ENCODE peak calls at places on chromosomes 7 and 10, in ten cellular contexts. P is right atrium auricular region, X is epithelial cell of esophagus, H is choroid plexus epithelial cell, E is fibroblast of mammary gland, D is lower lobe of right lung, J is GM12865, I is MM.1S, U is OCI-LY7, S is left ventricle myocardium inferior. O is an unnamed sample.

GRCh38 chr7:117648203-117648866 is 168.5 kb downstream of the CFTR start:
- DNase-seq in D (no peak), S (no peak), U (no peak), X (peak), H (no peak), I (peak), P (no peak), J (no peak), E (no peak), O (no peak)

GRCh38 chr10:78299861-78300453 is 266.3 kb downstream of the RPS24 start:
- DNase-seq in J (no peak), S (no peak), E (peak), D (peak), P (no peak), H (no peak), U (peak), X (no peak), I (no peak), O (no peak)

GRCh38 chr7:5792268-5792667 is 10.8 kb upstream of the RNF216 start:
- DNase-seq in D (no peak), J (no peak), P (no peak), I (no peak), S (no peak), X (no peak), H (no peak), E (no peak), U (no peak), O (no peak)

GRCh38 chr7:49643750-49644149 is 129.7 kb upstream of the VWC2 start:
- DNase-seq in E (no peak), I (no peak), U (no peak), J (no peak), D (no peak), S (no peak), P (no peak), X (no peak), H (no peak), O (no peak)

GRCh38 chr10:75180592-75180991 is 30.0 kb upstream of the VDAC2 start:
- DNase-seq in P (no peak), I (no peak), D (no peak), H (peak), J (no peak), X (no peak), S (no peak), U (no peak), E (peak), O (no peak)

GRCh38 chr10:3825862-3826351 is 40.9 kb upstream of the KLF6 start:
- DNase-seq in I (no peak), P (no peak), J (no peak), U (no peak), E (peak), S (no peak), H (no peak), D (no peak), X (no peak), O (no peak)

GRCh38 chr7:157674715-157675426 is 338.1 kb downstream of the DNAJB6 start:
- DNase-seq in J (no peak), H (no peak), S (no peak), I (no peak), E (no peak), U (no peak), P (no peak), X (no peak), D (no peak), O (no peak)

GRCh38 chr10:23095966-23096813 is 811 bp downstream of the MSRB2 start:
- DNase-seq in H (peak), S (peak), P (peak), D (peak), U (peak), J (peak), I (peak), E (peak), X (peak), O (peak)

GRCh38 chr7:132161976-132162375 is 414.3 kb downstream of the PLXNA4 start:
- DNase-seq in H (no peak), D (no peak), J (no peak), P (no peak), X (no peak), S (no peak), I (no peak), E (no peak), U (no peak), O (no peak)

GRCh38 chr7:124996778-124997177 is 67.2 kb upstream of the POT1 start:
- DNase-seq in X (no peak), I (no peak), J (peak), E (no peak), U (peak), H (peak), D (no peak), P (no peak), S (no peak), O (no peak)

GRCh38 chr7:81624650-81625310 is 145.1 kb downstream of the HGF start:
- DNase-seq in I (no peak), J (no peak), S (no peak), U (no peak), H (peak), D (no peak), X (no peak), E (peak), P (no peak), O (no peak)

GRCh38 chr10:133379801-133380666 is 972 bp downstream of the PAOX start:
- DNase-seq in E (no peak), H (no peak), X (no peak), S (no peak), P (no peak), U (no peak), I (no peak), D (peak), J (no peak), O (no peak)

GRCh38 chr10:101693701-101694055 is 1.3 kb downstream of the FBXW4 start:
- DNase-seq in D (no peak), I (peak), U (peak), J (peak), S (no peak), P (no peak), E (peak), H (peak), X (peak), O (peak)

GRCh38 chr7:137670521-137671064 is 176.2 kb downstream of the DGKI start:
- DNase-seq in U (no peak), E (peak), J (peak), D (no peak), X (peak), H (peak), I (no peak), P (no peak), S (no peak), O (peak)

GRCh38 chr7:3712841-3713240 is 411.8 kb downstream of the SDK1 start:
- DNase-seq in P (no peak), X (no peak), H (no peak), J (no peak), I (no peak), E (no peak), S (no peak), U (no peak), D (peak), O (no peak)

DNA sequence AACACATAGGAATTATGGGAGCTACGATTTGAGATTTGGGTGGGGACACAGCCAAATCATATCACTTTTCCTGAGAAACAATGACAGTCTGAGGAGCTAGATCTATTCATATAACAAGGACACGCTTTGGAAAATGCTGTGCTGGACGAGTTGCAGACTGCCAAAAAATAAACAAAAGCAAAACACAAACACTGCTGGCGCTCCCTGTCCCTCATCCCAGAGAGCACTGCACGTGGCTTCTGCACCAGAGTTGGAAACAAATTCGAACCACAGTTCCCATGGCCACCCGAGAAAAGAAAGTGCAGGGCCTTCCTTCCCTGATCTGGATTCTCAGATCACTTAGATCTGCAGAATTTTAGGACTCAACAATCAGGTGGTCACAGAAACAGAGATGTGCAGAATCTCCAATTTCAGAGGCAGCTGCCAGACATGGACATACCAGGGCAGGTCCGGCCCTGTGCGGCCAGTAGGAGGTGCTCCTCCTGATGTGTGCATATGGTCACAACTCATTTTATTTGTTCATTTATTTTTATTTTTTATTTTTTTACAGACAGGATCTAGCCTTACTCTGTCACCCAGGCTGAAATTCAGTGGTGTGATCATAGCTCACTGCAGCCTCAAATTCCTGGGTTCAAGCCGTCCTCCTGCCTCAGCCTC is 35.1 kb upstream of the ECHDC3 start:
- DNase-seq in J (no peak), S (no peak), U (no peak), I (no peak), H (no peak), P (no peak), X (no peak), D (no peak), E (no peak), O (no peak)
- TF ChIP-seq CTCF in J (peak), S (no peak), U (peak), I (peak), H (peak), P (no peak), X (no peak), D (no peak), E (peak), O (no peak)

GRCh38 chr7:101605611-101606010 is 23.5 kb downstream of the MYL10 start:
- DNase-seq in E (no peak), U (no peak), S (no peak), J (no peak), P (no peak), I (no peak), H (no peak), D (no peak), X (no peak), O (no peak)

GRCh38 chr7:101604331-101604933 is 24.7 kb downstream of the MYL10 start:
- DNase-seq in E (no peak), J (no peak), U (no peak), X (no peak), H (no peak), D (no peak), P (no peak), I (no peak), S (no peak), O (no peak)

GRCh38 chr7:101602082-101602481 is 27.0 kb downstream of the MYL10 start:
- DNase-seq in U (no peak), X (no peak), I (no peak), D (no peak), H (no peak), S (no peak), J (no peak), E (no peak), P (no peak), O (no peak)

GRCh38 chr7:101599787-101600186 is 29.3 kb downstream of the MYL10 start:
- DNase-seq in D (no peak), X (no peak), I (no peak), E (no peak), S (no peak), U (no peak), J (no peak), H (no peak), P (no peak), O (no peak)

DNA sequence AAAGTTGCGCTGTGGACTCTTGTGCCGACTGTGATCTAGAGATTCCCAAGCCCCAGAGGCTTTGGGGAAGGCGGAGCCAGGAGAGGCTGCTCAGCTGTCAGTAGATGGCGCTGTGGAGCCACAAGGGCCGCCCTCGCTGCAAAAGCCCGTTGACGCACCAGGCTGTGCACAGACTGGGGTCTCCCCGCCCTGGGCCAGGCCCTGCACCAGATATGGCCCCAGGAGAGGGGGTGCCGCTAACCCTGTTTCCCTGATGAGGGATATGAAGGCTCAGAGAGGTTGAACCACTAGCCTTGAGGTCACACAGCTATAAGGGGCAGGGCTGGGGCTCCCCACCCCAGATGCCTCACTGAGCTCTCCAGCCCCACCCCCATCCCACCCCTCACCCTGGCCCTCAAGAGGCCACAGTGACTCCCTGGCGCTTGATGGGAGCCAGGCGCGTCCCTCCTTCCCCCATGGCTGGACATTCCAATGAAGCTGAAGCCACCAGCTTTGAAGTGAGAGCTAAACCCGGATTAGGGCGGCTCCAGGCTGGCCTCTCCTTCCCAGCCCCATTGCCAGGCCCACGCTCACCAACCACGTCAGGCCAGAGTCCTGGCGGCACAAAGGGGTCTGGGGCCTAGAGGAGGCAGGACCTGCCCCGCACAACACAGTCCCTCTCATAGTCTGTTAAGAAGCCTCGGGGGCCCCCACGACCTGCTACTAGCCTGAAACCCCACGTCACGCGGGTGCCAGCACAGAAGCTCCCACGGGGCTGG is 26.4 kb downstream of the MYL10 start:
- DNase-seq in X (peak), P (peak), J (peak), I (peak), H (peak), U (peak), E (peak), D (peak), S (peak), O (peak)
- TF ChIP-seq CTCF in X (peak), P (peak), J (peak), I (peak), H (peak), U (peak), E (peak), D (peak), S (peak), O (peak)

GRCh38 chr7:40043164-40043563 is 91.3 kb downstream of the MPLKIP start:
- DNase-seq in E (no peak), H (no peak), U (no peak), P (no peak), J (no peak), D (no peak), I (no peak), S (no peak), X (no peak), O (no peak)

DNA sequence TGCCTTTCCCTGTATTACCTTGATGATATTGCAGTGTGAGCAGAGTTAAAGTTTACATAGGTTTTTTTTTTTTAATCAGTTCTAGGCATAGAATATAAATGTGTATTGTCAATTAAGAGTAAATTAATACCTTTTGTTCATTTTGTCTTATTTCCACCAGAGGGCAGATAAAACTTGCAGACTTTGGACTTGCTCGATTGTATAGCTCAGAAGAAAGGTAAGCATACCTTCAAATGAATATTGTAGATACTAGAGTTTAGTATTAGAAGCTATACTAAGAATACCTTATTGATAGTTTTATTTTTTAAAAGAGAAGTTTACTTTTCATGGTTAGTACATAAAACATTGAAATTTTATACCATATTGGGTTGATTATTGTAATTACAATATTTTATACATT is 86.8 kb downstream of the MPLKIP start:
- DNase-seq in S (no peak), D (no peak), P (no peak), X (no peak), J (peak), H (peak), U (peak), I (peak), E (no peak), O (no peak)
- TF ChIP-seq CTCF in S (no peak), D (no peak), P (no peak), X (peak), J (no peak), H (peak), U (peak), I (no peak), E (peak), O (no peak)

DNA sequence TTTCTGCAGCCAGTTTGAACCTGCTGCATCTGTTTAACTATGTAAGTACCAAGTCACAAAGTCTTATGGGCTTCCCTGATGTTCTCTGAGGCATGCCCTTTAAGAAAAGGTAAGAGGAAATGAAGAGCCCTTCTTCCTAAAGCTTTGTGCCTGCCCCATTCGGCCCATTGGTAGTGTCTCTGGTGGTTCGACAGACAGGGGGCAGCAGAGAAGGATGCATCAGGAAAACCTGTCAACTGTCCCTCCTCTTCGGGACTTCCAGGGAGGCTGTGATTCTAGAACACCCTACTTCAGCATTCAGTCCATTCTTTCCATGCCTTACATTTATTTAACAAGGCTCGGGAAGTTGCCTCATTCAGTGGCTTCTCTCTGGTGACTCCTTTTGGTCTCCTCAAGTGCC is 1.9 kb upstream of the SFRP4 start:
- DNase-seq in E (no peak), X (no peak), J (no peak), I (no peak), U (no peak), S (no peak), H (no peak), P (no peak), D (no peak), O (no peak)
- TF ChIP-seq CTCF in E (peak), X (no peak), J (no peak), I (peak), U (peak), S (peak), H (no peak), P (no peak), D (no peak), O (no peak)

O was measured in GM13976.